ENCODE peak calls at places on chromosomes 7 and 10, in eight cellular contexts. A, K, M, G, C, Z, D and J are unnamed samples.

GRCh38 chr7:87312215-87312865 is 33.1 kb upstream of the CROT start:
- DNase-seq in A (peak), K (peak), M (peak), G (peak), C (peak), Z (no peak), D (peak), J (peak)

GRCh38 chr10:15369642-15370211 is 1.4 kb downstream of the FAM171A1 start:
- DNase-seq in A (no peak), K (no peak), M (no peak), G (no peak), C (no peak), Z (no peak), D (no peak), J (peak)

GRCh38 chr7:41696323-41696916 is 6.5 kb downstream of the INHBA start:
- DNase-seq in A (no peak), K (peak), M (peak), G (peak), C (peak), Z (no peak), D (peak), J (peak)

GRCh38 chr7:132436121-132436520 is 140.1 kb downstream of the PLXNA4 start:
- DNase-seq in A (no peak), K (no peak), M (no peak), G (no peak), C (no peak), Z (no peak), D (peak), J (no peak)

GRCh38 chr7:40509301-40509700 is 374.5 kb downstream of the SUGCT start:
- DNase-seq in A (no peak), K (no peak), M (no peak), G (no peak), C (no peak), Z (no peak), D (no peak), J (no peak)

GRCh38 chr7:101728888-101729883 is 88.2 kb upstream of the CUX1 start:
- DNase-seq in A (no peak), K (no peak), M (no peak), G (no peak), C (no peak), Z (peak), D (no peak), J (peak)

GRCh38 chr7:36613214-36613613 is 111.1 kb downstream of the AOAH start:
- DNase-seq in A (no peak), K (no peak), M (no peak), G (no peak), C (no peak), Z (no peak), D (no peak), J (no peak)

GRCh38 chr7:43303740-43304241 is 191.3 kb downstream of the HECW1 start:
- DNase-seq in A (no peak), K (no peak), M (no peak), G (peak), C (no peak), Z (no peak), D (no peak), J (no peak)

GRCh38 chr7:149856-150636 is 42.3 kb upstream of the FAM20C start:
- DNase-seq in A (no peak), K (no peak), M (no peak), G (peak), C (no peak), Z (peak), D (peak), J (no peak)

GRCh38 chr10:133190225-133190624 is 30.2 kb downstream of the KNDC1 start:
- DNase-seq in A (no peak), K (no peak), M (no peak), G (no peak), C (no peak), Z (no peak), D (no peak), J (no peak)

GRCh38 chr7:39847227-39847626 is 102.8 kb upstream of the CDK13 start:
- DNase-seq in A (no peak), K (no peak), M (no peak), G (no peak), C (no peak), Z (no peak), D (no peak), J (no peak)

GRCh38 chr10:65723525-65723924 is 1202.3 kb upstream of the LRRTM3 start:
- DNase-seq in A (no peak), K (no peak), M (no peak), G (no peak), C (no peak), Z (no peak), D (no peak), J (no peak)

GRCh38 chr7:141945356-141945755 is 1.4 kb downstream of the CLEC5A start:
- DNase-seq in A (no peak), K (peak), M (no peak), G (peak), C (no peak), Z (no peak), D (no peak), J (no peak)

GRCh38 chr7:26910221-26910620 is 45.8 kb upstream of the SKAP2 start:
- DNase-seq in A (no peak), K (no peak), M (no peak), G (no peak), C (no peak), Z (peak), D (no peak), J (peak)

GRCh38 chr10:102627446-102628293 is 16.6 kb upstream of the TRIM8 start:
- DNase-seq in A (no peak), K (peak), M (no peak), G (no peak), C (peak), Z (peak), D (no peak), J (peak)

GRCh38 chr7:6056616-6057015 is 25.4 kb downstream of the ANKRD61 start:
- DNase-seq in A (no peak), K (no peak), M (no peak), G (no peak), C (no peak), Z (no peak), D (no peak), J (no peak)

GRCh38 chr10:104268691-104269645 is at the start of gene GSTO2:
- DNase-seq in A (peak), K (peak), M (peak), G (peak), C (no peak), Z (peak), D (peak), J (peak)

GRCh38 chr7:49244543-49244942 is 320.2 kb downstream of the CDC14C start:
- DNase-seq in A (no peak), K (no peak), M (no peak), G (no peak), C (no peak), Z (no peak), D (no peak), J (no peak)

GRCh38 chr10:70960783-70961570 is 72.6 kb upstream of the PCBD1 start:
- DNase-seq in A (no peak), K (no peak), M (no peak), G (no peak), C (no peak), Z (no peak), D (no peak), J (no peak)

GRCh38 chr10:86657011-86657395 is 2.7 kb downstream of the OPN4 start:
- DNase-seq in A (no peak), K (no peak), M (no peak), G (no peak), C (no peak), Z (no peak), D (no peak), J (no peak)

GRCh38 chr10:133590226-133590969 is 25.0 kb upstream of the SYCE1 start:
- DNase-seq in A (no peak), K (no peak), M (no peak), G (no peak), C (no peak), Z (no peak), D (no peak), J (no peak)

GRCh38 chr7:921071-921461 is 33.4 kb downstream of the ADAP1 start:
- DNase-seq in A (no peak), K (no peak), M (no peak), G (no peak), C (no peak), Z (no peak), D (no peak), J (peak)

GRCh38 chr10:132961-133898 is 2.0 kb upstream of the ZMYND11 start:
- DNase-seq in A (no peak), K (no peak), M (no peak), G (no peak), C (peak), Z (no peak), D (no peak), J (no peak)

GRCh38 chr7:86592185-86592584 is 51.5 kb upstream of the GRM3 start:
- DNase-seq in A (no peak), K (no peak), M (no peak), G (no peak), C (no peak), Z (no peak), D (no peak), J (no peak)

GRCh38 chr7:130971297-130971696 is 237.3 kb upstream of the KLF14 start:
- DNase-seq in A (no peak), K (no peak), M (no peak), G (peak), C (no peak), Z (no peak), D (no peak), J (no peak)

GRCh38 chr7:494906-495305 is 24.7 kb downstream of the PDGFA start:
- DNase-seq in A (no peak), K (no peak), M (no peak), G (no peak), C (no peak), Z (peak), D (no peak), J (no peak)

GRCh38 chr7:143384741-143385631 is 3.8 kb downstream of the ZYX start:
- DNase-seq in A (no peak), K (no peak), M (no peak), G (no peak), C (no peak), Z (no peak), D (no peak), J (no peak)

GRCh38 chr7:106599343-106599698 is 61.6 kb downstream of the CCDC71L start:
- DNase-seq in A (no peak), K (no peak), M (no peak), G (no peak), C (no peak), Z (no peak), D (peak), J (no peak)

GRCh38 chr10:117946525-117947070 is 100.1 kb downstream of the RAB11FIP2 start:
- DNase-seq in A (no peak), K (no peak), M (no peak), G (no peak), C (no peak), Z (no peak), D (no peak), J (no peak)